ENCODE peak calls at places on chromosome 21, in four cellular contexts. S is IMR-90, V is mesendoderm, E is H9. M is an unnamed sample.

GRCh38 chr21:41601573-41602371 is 93.8 kb upstream of the TMPRSS2 start:
- DNase-seq in E (no peak), V (no peak), S (peak; percentile 13), M (no peak)

GRCh38 chr21:41419921-41420862 is 5.8 kb upstream of the MX1 start:
- DNase-seq in V (peak; percentile 77), E (peak; percentile 78), S (peak; percentile 84), M (peak; percentile 59)

GRCh38 chr21:32367158-32367557 is 25.7 kb downstream of the URB1 start:
- DNase-seq in E (no peak), S (no peak), V (no peak), M (no peak)

GRCh38 chr21:42317341-42317741 is 2.1 kb upstream of the TFF3 start:
- DNase-seq in V (no peak), S (no peak), E (no peak), M (no peak)

GRCh38 chr21:17089121-17089520 is 423.7 kb upstream of the CXADR start:
- DNase-seq in V (no peak), E (no peak), S (no peak), M (no peak)

GRCh38 chr21:24023936-24024335 is 1583.3 kb downstream of the MRPL39 start:
- DNase-seq in E (no peak), S (no peak), V (no peak), M (no peak)

GRCh38 chr21:21203822-21204339 is 205.7 kb downstream of the NCAM2 start:
- DNase-seq in S (no peak), V (no peak), E (no peak), M (no peak)

GRCh38 chr21:41740604-41741252 is 26.1 kb downstream of the RIPK4 start:
- DNase-seq in E (no peak), S (no peak), V (no peak), M (no peak)

GRCh38 chr21:43767980-43768867 is 7.9 kb downstream of the CSTB start:
- DNase-seq in S (peak; percentile 75), E (peak; percentile 53), V (peak; percentile 69), M (peak; percentile 41)

GRCh38 chr21:30839304-30839703 is 9.7 kb upstream of the KRTAP7-1 start:
- DNase-seq in V (peak; percentile 71), E (peak; percentile 73), S (no peak), M (peak; percentile 75)

GRCh38 chr21:31075844-31076243 is 37.6 kb upstream of the KRTAP19-8 start:
- DNase-seq in S (no peak), V (no peak), E (no peak), M (no peak)

DNA sequence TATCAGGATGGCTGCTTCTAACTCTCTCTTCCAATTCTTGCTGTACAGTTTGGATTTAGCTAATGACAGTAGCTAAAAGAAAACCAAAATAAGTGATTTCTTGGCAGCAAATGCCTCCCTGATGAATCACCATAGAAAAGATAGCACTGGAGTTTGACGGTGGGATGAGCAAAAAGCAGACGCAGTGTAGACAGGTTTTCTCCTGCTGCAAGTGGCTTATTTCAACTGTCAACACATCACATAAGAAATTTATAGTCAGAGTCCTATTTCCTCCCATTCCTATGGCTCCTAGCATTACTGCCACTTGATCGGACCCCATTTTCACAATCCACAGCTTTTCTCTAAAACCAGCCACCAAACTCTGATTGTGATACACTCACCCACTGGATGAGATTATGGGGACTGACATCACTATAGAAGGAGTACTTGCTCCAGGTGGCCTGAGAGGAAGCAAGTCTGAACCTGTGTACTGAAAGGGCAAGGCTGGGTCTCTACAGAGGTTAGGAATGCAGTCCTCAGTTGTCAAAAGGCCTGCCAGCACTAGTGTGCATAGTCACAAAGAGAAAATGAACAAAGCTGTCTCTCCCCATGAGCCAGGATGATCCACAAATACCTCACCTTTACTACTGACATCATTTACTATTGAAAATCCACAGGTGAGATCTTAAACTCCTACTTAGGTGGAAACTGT is 359.8 kb downstream of the LTN1 start:
- DNase-seq in E (no peak), S (peak; percentile 83), V (no peak), M (peak; percentile 50)
- H3K27ac ChIP-seq in E (no peak overlapping the region), S (peak overlapping the region; percentile 62), V (no peak overlapping the region), M (no peak overlapping the region)

DNA sequence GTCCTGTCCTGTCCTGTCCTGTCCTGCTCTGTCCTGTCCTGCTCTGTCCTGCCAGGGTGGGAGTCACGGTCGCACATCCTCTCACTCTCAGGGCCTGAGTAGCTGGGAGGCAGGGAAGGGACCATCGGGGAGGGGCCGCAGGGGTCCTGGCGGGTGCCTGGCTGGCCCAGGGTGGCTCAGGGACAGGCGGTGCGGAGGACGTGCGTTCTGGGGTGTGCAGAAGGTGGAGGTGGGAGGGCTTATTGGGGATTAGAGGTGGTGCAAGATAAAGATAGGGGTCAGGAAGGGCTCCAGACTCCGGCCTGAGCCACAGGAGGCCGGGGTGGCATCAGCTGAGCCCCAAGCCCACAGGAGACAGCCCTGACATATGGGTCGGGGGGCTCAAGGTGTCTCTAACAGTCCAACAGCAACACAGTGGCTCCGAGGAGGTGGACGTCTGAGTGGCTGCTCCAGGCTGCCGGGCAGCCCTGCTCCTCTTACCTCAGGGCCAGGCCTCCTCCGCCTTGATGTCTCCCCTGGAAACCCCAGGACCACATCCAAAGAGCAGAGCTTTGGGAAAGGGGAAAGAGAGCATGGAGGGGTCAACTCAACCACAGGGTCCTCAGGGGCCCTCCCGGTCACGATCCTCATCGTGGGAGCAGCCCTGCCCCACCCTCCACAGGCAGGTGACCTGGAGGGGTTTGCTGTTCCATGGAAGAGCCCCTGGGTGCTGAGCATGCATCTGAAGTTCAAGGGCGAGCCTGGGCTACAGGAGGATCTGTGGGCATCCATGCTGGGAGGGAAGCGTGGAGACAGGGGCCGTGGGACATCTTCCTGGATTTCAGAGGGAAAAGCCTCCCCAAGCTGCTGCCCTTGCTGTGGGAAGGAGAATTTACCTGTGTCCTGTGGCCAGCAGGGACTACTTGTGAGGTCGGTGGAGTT is 39.6 kb upstream of the ADARB1 start:
- DNase-seq in V (no peak), S (no peak), E (no peak), M (no peak)
- H3K4me2 ChIP-seq in V (no peak overlapping the region), S (peak overlapping the region; percentile 57), E (no peak overlapping the region), M (no peak overlapping the region)

DNA sequence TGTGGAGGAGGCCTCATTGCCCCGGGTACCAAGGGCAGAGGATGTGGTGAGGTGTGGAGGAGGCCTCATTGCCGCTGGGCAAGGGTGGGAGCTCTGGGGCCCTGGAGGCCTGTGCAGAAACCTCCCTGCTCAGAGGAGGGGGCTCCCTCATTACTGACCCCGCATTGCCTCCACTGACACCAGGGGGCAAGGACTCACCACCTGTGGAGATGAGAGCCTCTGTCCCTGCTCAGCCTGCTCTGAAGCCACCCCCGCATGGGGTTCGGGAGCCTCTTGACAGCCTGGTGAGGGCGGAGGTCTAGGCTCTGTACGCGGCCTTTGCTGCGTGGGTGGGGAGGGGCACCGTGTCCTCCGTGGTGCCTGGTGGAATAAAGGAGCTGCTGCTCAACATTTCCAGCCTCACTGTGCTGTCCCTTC is 95.0 kb upstream of the COL6A1 start:
- DNase-seq in E (no peak), V (no peak), S (no peak), M (no peak)
- H3K27ac ChIP-seq in E (no peak overlapping the region), V (no peak overlapping the region), S (no peak overlapping the region), M (no peak overlapping the region)

GRCh38 chr21:34077888-34078287 is 4.5 kb downstream of the MRPS6 start:
- DNase-seq in S (no peak), E (no peak), V (no peak), M (no peak)
- H3K4me2 ChIP-seq in S (no peak overlapping the region), E (no peak overlapping the region), V (no peak overlapping the region), M (no peak overlapping the region)

GRCh38 chr21:37849703-37850102 is 66.6 kb downstream of the KCNJ6 start:
- DNase-seq in S (peak; percentile 83), E (no peak), V (peak; percentile 82), M (no peak)
- H3K27ac ChIP-seq in S (peak overlapping the region; percentile 84), E (no peak overlapping the region), V (no peak overlapping the region), M (no peak overlapping the region)

GRCh38 chr21:36075171-36075570 is 5.3 kb downstream of the CBR1 start:
- DNase-seq in S (no peak), V (no peak), E (no peak), M (no peak)

GRCh38 chr21:36069713-36070573 is at the start of gene CBR1:
- DNase-seq in V (peak; percentile 85), S (peak; percentile 93), E (peak; percentile 86), M (peak; percentile 72)

GRCh38 chr21:36070999-36071398 is 1.2 kb downstream of the CBR1 start:
- DNase-seq in V (no peak), E (no peak), S (no peak), M (no peak)

GRCh38 chr21:36073181-36073580 is 3.4 kb downstream of the CBR1 start:
- DNase-seq in V (no peak), S (no peak), E (no peak), M (no peak)

GRCh38 chr21:36072453-36073167 is 2.8 kb downstream of the CBR1 start:
- DNase-seq in S (no peak), V (no peak), E (no peak), M (no peak)
- H3K4me2 ChIP-seq in S (no peak overlapping the region), V (no peak overlapping the region), E (no peak overlapping the region), M (no peak overlapping the region)

DNA sequence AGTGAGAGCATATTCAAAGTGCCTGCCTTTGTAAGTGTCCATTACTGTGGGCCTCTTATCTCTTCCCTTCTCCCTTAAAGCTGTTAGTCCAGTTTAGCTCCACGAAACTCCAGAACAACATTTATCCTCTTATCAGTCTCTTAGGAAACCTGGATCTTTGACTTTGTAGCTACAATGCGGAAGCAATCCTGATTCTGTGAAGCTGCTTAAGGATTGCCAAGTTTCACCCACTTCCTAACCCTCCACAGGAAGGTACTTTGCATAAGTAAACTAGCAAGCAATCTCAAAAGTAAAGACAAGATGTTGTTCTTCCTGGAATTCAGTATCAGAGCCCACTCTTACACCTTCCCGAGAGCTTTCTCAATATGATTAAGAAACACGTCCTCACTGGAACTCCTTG is 164.9 kb upstream of the USP25 start:
- DNase-seq in S (no peak), E (no peak), V (peak; percentile 61), M (peak; percentile 8)
- H3K27ac ChIP-seq in S (no peak overlapping the region), E (no peak overlapping the region), V (no peak overlapping the region), M (no peak overlapping the region)

DNA sequence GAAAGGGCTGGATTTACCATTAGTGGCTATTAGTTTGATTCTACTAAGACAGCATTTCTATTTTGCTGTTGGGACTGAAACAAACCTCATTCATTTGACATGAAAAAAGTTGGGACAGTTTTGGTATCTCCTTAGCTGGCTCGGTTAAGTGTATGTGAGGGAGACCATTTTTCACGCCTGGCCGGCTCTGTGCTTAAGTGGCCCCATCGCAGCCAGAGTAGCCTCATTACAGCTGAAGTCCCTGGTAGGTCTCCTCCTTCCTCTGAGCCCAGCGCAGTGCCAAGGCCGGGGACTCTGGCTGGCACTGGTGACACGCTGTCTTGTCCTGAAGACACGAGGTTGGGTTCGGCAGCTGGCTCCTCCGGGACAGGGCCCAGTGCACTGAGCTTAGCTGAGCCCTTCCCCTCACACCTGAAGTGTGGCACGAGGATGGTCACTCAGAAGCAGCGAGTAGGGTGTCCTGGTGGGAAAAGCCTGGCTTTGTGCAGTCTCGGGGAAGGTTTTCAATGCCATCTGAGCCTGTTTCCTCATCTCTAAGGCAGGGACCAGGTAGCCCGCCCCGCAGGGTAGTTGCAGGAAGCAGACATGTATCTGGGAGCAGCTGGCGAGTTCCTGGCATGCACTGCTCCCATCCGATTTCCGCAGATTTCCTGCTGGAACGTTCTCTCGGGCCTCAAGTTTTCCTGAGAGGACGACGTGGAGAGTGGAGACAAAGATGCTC is 196.5 kb downstream of the DYRK1A start:
- DNase-seq in V (no peak), S (no peak), E (no peak), M (no peak)
- H3K4me2 ChIP-seq in V (peak overlapping the region; percentile 13), S (peak overlapping the region; percentile 91), E (no peak overlapping the region), M (no peak overlapping the region)

DNA sequence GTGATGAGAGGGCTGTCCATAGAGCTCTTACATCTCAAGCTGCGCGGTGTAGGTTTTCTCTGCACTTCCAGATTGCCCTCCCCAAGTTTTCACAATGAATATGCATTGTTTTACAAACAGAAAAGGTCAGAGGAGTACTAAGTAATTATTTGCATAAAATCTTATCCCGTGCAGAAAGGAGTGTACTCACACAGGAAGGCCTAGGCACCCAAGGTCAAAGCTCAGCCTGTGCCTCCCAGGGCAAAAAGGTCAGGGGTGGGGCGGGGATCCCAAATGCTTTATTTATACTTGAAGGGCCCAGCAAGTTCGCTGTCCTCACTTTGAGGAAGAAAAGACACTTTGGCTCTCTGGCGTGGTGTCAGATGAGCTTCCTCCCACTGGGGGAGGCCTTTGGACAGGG is 10.3 kb upstream of the KCNE1 start:
- DNase-seq in V (no peak), S (no peak), E (no peak), M (no peak)
- H3K27ac ChIP-seq in V (no peak overlapping the region), S (no peak overlapping the region), E (no peak overlapping the region), M (no peak overlapping the region)

M was measured in neural progenitor cell.